ENCODE peak calls at places on chromosomes 12 and 14, in six cellular contexts. J is Karpas-422, Z is GM04504, K is activated gamma-delta T cell treated with Interleukin-2 at 50 U/mL for 16 hours, X is amniotic stem cell, Q is thyroid gland. F is an unnamed sample.

GRCh38 chr12:12474931-12475485 is 87.7 kb downstream of the DUSP16 start:
- DNase-seq in J (no peak), Z (no peak), K (peak), X (no peak), Q (no peak), F (no peak)

GRCh38 chr12:130754234-130755001 is 38.3 kb upstream of the RIMBP2 start:
- DNase-seq in J (peak), Z (no peak), K (no peak), X (no peak), Q (no peak), F (no peak)

GRCh38 chr14:30252151-30252550 is 306.8 kb upstream of the G2E3 start:
- DNase-seq in J (no peak), Z (no peak), K (no peak), X (no peak), Q (no peak), F (no peak)

GRCh38 chr14:61589691-61590521 is 105.4 kb upstream of the HIF1A start:
- DNase-seq in J (no peak), Z (no peak), K (no peak), X (no peak), Q (no peak), F (no peak)

GRCh38 chr12:10661338-10661737 is 12.5 kb downstream of the STYK1 start:
- DNase-seq in J (no peak), Z (peak), K (no peak), X (no peak), Q (no peak), F (no peak)

GRCh38 chr12:71075743-71076142 is 82.1 kb downstream of the TSPAN8 start:
- DNase-seq in J (no peak), Z (no peak), K (no peak), X (no peak), Q (no peak), F (no peak)

GRCh38 chr12:116955382-116956021 is 44.8 kb downstream of the FBXW8 start:
- DNase-seq in J (peak), Z (no peak), K (no peak), X (no peak), Q (peak), F (no peak)

GRCh38 chr12:79690606-79691298 is at the start of gene PAWR:
- DNase-seq in J (peak), Z (no peak), K (peak), X (no peak), Q (peak), F (no peak)

GRCh38 chr14:46580941-46581671 is 70.5 kb downstream of the RPL10L start:
- DNase-seq in J (peak), Z (no peak), K (no peak), X (no peak), Q (peak), F (no peak)

GRCh38 chr12:106126441-106127288 is 12.1 kb downstream of the NUAK1 start:
- DNase-seq in J (no peak), Z (peak), K (no peak), X (no peak), Q (no peak), F (no peak)

GRCh38 chr14:42869681-42870080 is 1263.0 kb downstream of the LRFN5 start:
- DNase-seq in J (no peak), Z (no peak), K (no peak), X (no peak), Q (no peak), F (no peak)

GRCh38 chr14:72591401-72591800 is 302.5 kb downstream of the DPF3 start:
- DNase-seq in J (no peak), Z (no peak), K (no peak), X (no peak), Q (no peak), F (no peak)

GRCh38 chr12:114443607-114444421 is 37.9 kb upstream of the TBX5 start:
- DNase-seq in J (no peak), Z (no peak), K (no peak), X (no peak), Q (no peak), F (no peak)

GRCh38 chr14:37901978-37902377 is 305.7 kb upstream of the SSTR1 start:
- DNase-seq in J (no peak), Z (peak), K (no peak), X (no peak), Q (no peak), F (no peak)

GRCh38 chr12:32053881-32054624 is 52.6 kb upstream of the BICD1 start:
- DNase-seq in J (no peak), Z (no peak), K (no peak), X (no peak), Q (no peak), F (no peak)

GRCh38 chr14:21917699-21918436 is 244.2 kb upstream of the OR4E1 start:
- DNase-seq in J (peak), Z (no peak), K (peak), X (peak), Q (peak), F (peak)

GRCh38 chr14:37864861-37865718 is 269.7 kb downstream of the TTC6 start:
- DNase-seq in J (no peak), Z (peak), K (no peak), X (no peak), Q (no peak), F (no peak)

GRCh38 chr14:34120185-34120977 is 169.5 kb upstream of the EGLN3 start:
- DNase-seq in J (no peak), Z (no peak), K (no peak), X (no peak), Q (no peak), F (no peak)

GRCh38 chr12:100248886-100249285 is 18.0 kb downstream of the DEPDC4 start:
- DNase-seq in J (no peak), Z (no peak), K (no peak), X (no peak), Q (no peak), F (no peak)

GRCh38 chr14:77031680-77032482 is 3.4 kb upstream of the IRF2BPL start:
- DNase-seq in J (no peak), Z (no peak), K (no peak), X (no peak), Q (peak), F (peak)

GRCh38 chr14:74501135-74501614 is 7.6 kb downstream of the ISCA2 start:
- DNase-seq in J (peak), Z (peak), K (no peak), X (no peak), Q (peak), F (no peak)

GRCh38 chr12:5088586-5089264 is 45.0 kb downstream of the KCNA5 start:
- DNase-seq in J (no peak), Z (peak), K (no peak), X (peak), Q (no peak), F (peak)

GRCh38 chr12:57810450-57810849 is 8.1 kb downstream of the AVIL start:
- DNase-seq in J (no peak), Z (no peak), K (no peak), X (no peak), Q (no peak), F (no peak)

GRCh38 chr12:101946233-101946611 is 68.8 kb downstream of the DRAM1 start:
- DNase-seq in J (no peak), Z (no peak), K (no peak), X (no peak), Q (no peak), F (no peak)

F was measured in brain pericyte.